ENCODE peak calls at places on chromosomes 1 and 21, in nine cellular contexts. N is heart right ventricle, F is lower lobe of right lung, D is HFF-Myc, W is neural progenitor cell, O is AG10803, Z is fibroblast of pulmonary artery, C is AG04450, X is hepatocyte. H is an unnamed sample.

GRCh38 chr1:26290416-26291261 is 10.8 kb downstream of the SH3BGRL3 start:
- DNase-seq in C (no peak), W (no peak), Z (no peak), X (no peak), F (no peak), O (no peak), N (no peak), D (no peak), H (no peak)

GRCh38 chr1:47104816-47105215 is 32.4 kb upstream of the CYP4A22 start:
- DNase-seq in C (no peak), N (no peak), F (no peak), Z (no peak), O (no peak), W (no peak), D (no peak), X (no peak), H (no peak)

GRCh38 chr1:24966724-24967346 is 36.8 kb upstream of the RUNX3 start:
- DNase-seq in W (no peak), N (no peak), F (no peak), C (peak; percentile 55), D (no peak), O (peak; percentile 71), Z (peak; percentile 88), X (peak; percentile 23), H (peak; percentile 50)

GRCh38 chr1:152878042-152878441 is at the start of gene SMCP:
- DNase-seq in X (no peak), N (no peak), D (no peak), W (no peak), F (no peak), Z (no peak), O (no peak), C (no peak), H (no peak)

GRCh38 chr1:31579374-31579773 is 3.1 kb downstream of the TINAGL1 start:
- DNase-seq in W (no peak), C (no peak), N (no peak), F (no peak), O (no peak), X (no peak), Z (peak; percentile 47), D (no peak), H (no peak)

GRCh38 chr1:32256473-32257226 is 5.6 kb downstream of the LCK start:
- DNase-seq in N (no peak), O (no peak), C (no peak), Z (no peak), F (no peak), W (no peak), X (no peak), D (no peak), H (no peak)

GRCh38 chr1:46675549-46676314 is 4.1 kb downstream of the TEX38 start:
- DNase-seq in C (no peak), O (no peak), Z (no peak), F (no peak), D (no peak), N (no peak), X (no peak), W (no peak), H (no peak)

GRCh38 chr21:35127851-35128250 is 78.7 kb upstream of the RUNX1 start:
- DNase-seq in X (no peak), Z (no peak), W (no peak), N (no peak), O (peak; percentile 66), D (no peak), F (no peak), C (no peak), H (no peak)

GRCh38 chr1:223114871-223115270 is 28.2 kb downstream of the TLR5 start:
- DNase-seq in D (no peak), Z (peak; percentile 76), F (no peak), W (no peak), X (no peak), C (no peak), O (peak; percentile 25), N (no peak), H (peak; percentile 19)

GRCh38 chr21:26777166-26777565 is 68.0 kb downstream of the ADAMTS1 start:
- DNase-seq in W (no peak), Z (no peak), O (no peak), D (no peak), N (no peak), F (no peak), X (no peak), C (no peak), H (no peak)

GRCh38 chr1:221715321-221716169 is 26.3 kb downstream of the DUSP10 start:
- DNase-seq in Z (no peak), D (no peak), X (peak; percentile 47), C (peak; percentile 42), N (no peak), F (no peak), W (peak; percentile 32), O (no peak), H (no peak)

GRCh38 chr1:247008406-247008799 is 546 bp upstream of the ZNF695 start:
- DNase-seq in O (no peak), C (no peak), F (no peak), X (peak; percentile 4), W (no peak), N (no peak), D (no peak), Z (no peak), H (no peak)

GRCh38 chr1:53060580-53060979 is 1.4 kb upstream of the PODN start:
- DNase-seq in O (peak; percentile 95), W (no peak), Z (peak; percentile 62), F (no peak), C (peak; percentile 26), D (no peak), N (no peak), X (no peak), H (peak; percentile 83)

GRCh38 chr1:60847855-60848582 is 234.3 kb upstream of the NFIA start:
- DNase-seq in X (peak; percentile 11), F (no peak), C (no peak), Z (no peak), W (no peak), O (no peak), D (no peak), N (no peak), H (no peak)

GRCh38 chr1:60849401-60849800 is 233.0 kb upstream of the NFIA start:
- DNase-seq in Z (no peak), O (no peak), X (no peak), W (no peak), D (no peak), N (no peak), F (no peak), C (no peak), H (no peak)

GRCh38 chr1:60850084-60850483 is 232.3 kb upstream of the NFIA start:
- DNase-seq in Z (no peak), N (no peak), X (no peak), C (no peak), W (no peak), O (no peak), F (no peak), D (no peak), H (no peak)

DNA sequence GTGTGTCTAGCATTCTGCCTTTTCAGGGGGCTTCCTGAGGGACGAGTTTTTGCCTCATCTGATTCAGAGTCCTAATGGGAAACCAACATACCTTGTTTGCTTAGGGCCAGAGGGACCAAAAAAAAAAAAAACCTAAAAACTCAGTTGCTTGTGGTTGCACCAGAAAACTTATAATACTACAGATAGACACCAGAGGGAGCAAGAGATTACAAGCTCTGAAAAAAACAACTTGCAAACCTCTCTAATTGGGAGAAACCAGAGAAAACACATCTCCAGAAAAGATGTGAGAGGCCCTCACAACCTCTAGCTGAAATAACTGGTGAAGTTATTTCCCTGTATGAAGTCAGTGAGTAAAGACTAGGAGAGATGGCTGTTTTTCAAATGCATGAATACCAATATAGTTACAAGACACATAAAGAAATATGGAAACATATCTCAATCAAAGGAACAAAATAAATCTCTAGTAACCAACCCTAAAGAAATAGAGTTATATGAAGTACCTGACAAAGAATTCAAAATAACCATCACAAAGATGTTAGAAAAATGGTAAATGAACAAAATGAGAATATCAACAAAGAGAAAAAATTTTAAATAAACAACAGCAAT is 233.7 kb upstream of the NFIA start:
- DNase-seq in W (peak; percentile 58), D (no peak), X (peak; percentile 43), F (no peak), C (no peak), Z (peak; percentile 75), O (peak; percentile 64), N (no peak), H (no peak)
- TF ChIP-seq CTCF in W (peak; percentile 73), D (peak; percentile 48), X (peak; percentile 66), F (peak; percentile 44), C (peak; percentile 63), Z (peak; percentile 66), O (peak; percentile 75), N (peak; percentile 51), H (peak; percentile 48)

GRCh38 chr1:91948501-91949355 is 473 bp upstream of the BRDT start:
- DNase-seq in F (no peak), W (no peak), N (no peak), Z (no peak), D (no peak), C (no peak), X (no peak), O (no peak), H (no peak)

GRCh38 chr1:91944087-91944486 is 5.1 kb upstream of the BRDT start:
- DNase-seq in D (no peak), C (no peak), N (no peak), O (no peak), F (no peak), X (no peak), W (no peak), Z (peak; percentile 5), H (no peak)

GRCh38 chr1:91952187-91952586 is 3.0 kb downstream of the BRDT start:
- DNase-seq in N (no peak), D (no peak), Z (no peak), O (no peak), F (no peak), C (no peak), W (peak; percentile 24), X (no peak), H (no peak)

GRCh38 chr1:91949356-91949699 is at the start of gene BRDT:
- DNase-seq in C (no peak), D (no peak), N (no peak), O (no peak), F (no peak), Z (no peak), W (no peak), X (no peak), H (no peak)

GRCh38 chr1:91948097-91948496 is 1.1 kb upstream of the BRDT start:
- DNase-seq in D (no peak), F (no peak), O (no peak), N (no peak), C (no peak), W (no peak), Z (no peak), X (no peak), H (no peak)
- TF ChIP-seq CTCF in D (no peak), F (no peak), O (no peak), N (no peak), C (no peak), W (no peak), Z (no peak), X (no peak), H (no peak)

GRCh38 chr21:45011911-45012660 is 62.3 kb upstream of the ADARB1 start:
- DNase-seq in D (peak; percentile 35), N (peak; percentile 15), W (peak; percentile 89), Z (peak; percentile 89), O (peak; percentile 92), C (peak; percentile 79), X (peak; percentile 93), F (peak; percentile 36), H (peak; percentile 91)
- TF ChIP-seq CTCF in D (no peak), N (no peak), W (peak; percentile 40), Z (no peak), O (no peak), C (peak; percentile 20), X (peak; percentile 33), F (no peak), H (no peak)

GRCh38 chr1:200290010-200290685 is 119.7 kb downstream of the ZNF281 start:
- DNase-seq in F (no peak), D (no peak), C (no peak), O (no peak), X (no peak), N (no peak), W (peak; percentile 54), Z (no peak), H (peak; percentile 20)
- TF ChIP-seq CTCF in F (no peak), D (no peak), C (peak; percentile 1), O (no peak), X (no peak), N (no peak), W (peak; percentile 40), Z (no peak), H (peak; percentile 3)